ENCODE peak calls at places on chromosome 22, in eight cellular contexts. X is NT2/D1; R is right atrium auricular region; W is CD8-positive, alpha-beta memory T cell; I is spleen; F is foreskin keratinocyte; O is neural progenitor cell; J is small intestine. V is an unnamed sample.

GRCh38 chr22:23068096-23068831 is 2.1 kb upstream of the GNAZ start:
- DNase-seq in X (no peak), R (no peak), W (no peak), I (peak; percentile 58), F (no peak), O (no peak), J (no peak), V (no peak)

GRCh38 chr22:47053013-47053864 is 290.8 kb downstream of the TBC1D22A start:
- DNase-seq in X (no peak), R (no peak), W (no peak), I (peak; percentile 70), F (no peak), O (no peak), J (no peak), V (no peak)

GRCh38 chr22:42287174-42287890 is 16.9 kb upstream of the TCF20 start:
- DNase-seq in X (no peak), R (no peak), W (no peak), I (no peak), F (no peak), O (no peak), J (no peak), V (no peak)

GRCh38 chr22:46290121-46290842 is 6.4 kb upstream of the GTSE1 start:
- DNase-seq in X (no peak), R (no peak), W (no peak), I (peak; percentile 77), F (no peak), O (no peak), J (no peak), V (no peak)

GRCh38 chr22:36221799-36222751 is 17.3 kb downstream of the APOL2 start:
- DNase-seq in X (peak; percentile 35), R (no peak), W (peak; percentile 13), I (peak; percentile 85), F (no peak), O (peak; percentile 81), J (peak; percentile 68), V (peak; percentile 37)

GRCh38 chr22:17117400-17117799 is 3.8 kb downstream of the TMEM121B start:
- DNase-seq in X (no peak), R (no peak), W (no peak), I (peak; percentile 80), F (no peak), O (no peak), J (no peak), V (no peak)

GRCh38 chr22:20805972-20806471 is 32.1 kb downstream of the SERPIND1 start:
- DNase-seq in X (peak; percentile 16), R (no peak), W (no peak), I (no peak), F (no peak), O (no peak), J (no peak), V (no peak)

GRCh38 chr22:31681625-31682345 is 19.8 kb upstream of the PISD start:
- DNase-seq in X (no peak), R (no peak), W (no peak), I (no peak), F (no peak), O (no peak), J (no peak), V (no peak)

GRCh38 chr22:46416537-46417267 is 81.2 kb downstream of the TRMU start:
- DNase-seq in X (no peak), R (no peak), W (no peak), I (no peak), F (no peak), O (no peak), J (no peak), V (no peak)

GRCh38 chr22:46139895-46140350 is 10.4 kb upstream of the PPARA start:
- DNase-seq in X (no peak), R (no peak), W (no peak), I (peak; percentile 67), F (no peak), O (no peak), J (no peak), V (no peak)

GRCh38 chr22:41831383-41831782 is 1.5 kb upstream of the SREBF2 start:
- DNase-seq in X (no peak), R (no peak), W (no peak), I (no peak), F (no peak), O (no peak), J (no peak), V (no peak)

GRCh38 chr22:46433318-46433717 is 97.8 kb downstream of the TRMU start:
- DNase-seq in X (no peak), R (no peak), W (no peak), I (peak; percentile 82), F (no peak), O (no peak), J (no peak), V (no peak)

GRCh38 chr22:46062232-46062615 is 85.3 kb upstream of the WNT7B start:
- DNase-seq in X (no peak), R (no peak), W (no peak), I (no peak), F (no peak), O (no peak), J (no peak), V (no peak)

GRCh38 chr22:23058481-23059336 is 11.6 kb upstream of the GNAZ start:
- DNase-seq in X (no peak), R (peak; percentile 47), W (no peak), I (peak; percentile 48), F (no peak), O (no peak), J (no peak), V (no peak)

GRCh38 chr22:24827305-24827704 is 21.3 kb downstream of the SGSM1 start:
- DNase-seq in X (no peak), R (no peak), W (no peak), I (peak; percentile 65), F (no peak), O (no peak), J (peak; percentile 64), V (no peak)

GRCh38 chr22:18998998-18999397 is 62.9 kb upstream of the PRODH start:
- DNase-seq in X (no peak), R (no peak), W (no peak), I (no peak), F (no peak), O (peak; percentile 80), J (no peak), V (no peak)

GRCh38 chr22:16958475-16958874 is 49.5 kb downstream of the GAB4 start:
- DNase-seq in X (no peak), R (no peak), W (no peak), I (no peak), F (no peak), O (no peak), J (no peak), V (no peak)

GRCh38 chr22:36212896-36213295 is 11.3 kb upstream of the APOL4 start:
- DNase-seq in X (no peak), R (no peak), W (no peak), I (no peak), F (no peak), O (no peak), J (peak; percentile 69), V (no peak)

GRCh38 chr22:31341386-31342088 is 4.6 kb downstream of the PATZ1 start:
- DNase-seq in X (no peak), R (no peak), W (no peak), I (no peak), F (no peak), O (no peak), J (no peak), V (no peak)

GRCh38 chr22:26579331-26579886 is 10.5 kb downstream of the TPST2 start:
- DNase-seq in X (no peak), R (no peak), W (peak; percentile 67), I (peak; percentile 93), F (no peak), O (no peak), J (peak; percentile 26), V (peak; percentile 47)

GRCh38 chr22:26577081-26577480 is 12.9 kb downstream of the TPST2 start:
- DNase-seq in X (no peak), R (no peak), W (no peak), I (peak; percentile 31), F (no peak), O (no peak), J (no peak), V (no peak)

GRCh38 chr22:26574001-26574723 is 15.8 kb downstream of the TPST2 start:
- DNase-seq in X (no peak), R (no peak), W (no peak), I (peak; percentile 20), F (no peak), O (no peak), J (no peak), V (no peak)

GRCh38 chr22:26573026-26573662 is 16.8 kb downstream of the TPST2 start:
- DNase-seq in X (no peak), R (peak; percentile 79), W (no peak), I (peak; percentile 91), F (no peak), O (no peak), J (peak; percentile 63), V (no peak)

GRCh38 chr22:26576026-26576680 is 13.8 kb downstream of the TPST2 start:
- DNase-seq in X (no peak), R (no peak), W (no peak), I (peak; percentile 15), F (no peak), O (no peak), J (no peak), V (no peak)
- H3K4me1 ChIP-seq in X (peaks cover 3% of the 10 kb centered on the region), R (peaks cover 45% of the 10 kb centered on the region), W (peaks cover 55% of the 10 kb centered on the region), I (peaks cover 94% of the 10 kb centered on the region), F (no peaks in the 10 kb centered on the region), O (peaks cover 13% of the 10 kb centered on the region), J (peaks cover 2% of the 10 kb centered on the region), V (peaks cover 49% of the 10 kb centered on the region)

GRCh38 chr22:29313126-29314071 is 2.1 kb downstream of the RASL10A start:
- DNase-seq in X (no peak), R (no peak), W (no peak), I (peak; percentile 75), F (no peak), O (peak; percentile 68), J (peak; percentile 54), V (no peak)

GRCh38 chr22:29314074-29314473 is 1.4 kb downstream of the RASL10A start:
- DNase-seq in X (no peak), R (no peak), W (no peak), I (peak; percentile 37), F (no peak), O (no peak), J (peak; percentile 70), V (no peak)

GRCh38 chr22:29316429-29316828 is 932 bp upstream of the RASL10A start:
- DNase-seq in X (no peak), R (no peak), W (no peak), I (peak; percentile 60), F (no peak), O (no peak), J (no peak), V (no peak)

GRCh38 chr22:29315286-29316195 is at the start of gene RASL10A:
- DNase-seq in X (no peak), R (no peak), W (no peak), I (peak; percentile 66), F (no peak), O (peak; percentile 69), J (no peak), V (no peak)

GRCh38 chr22:29314537-29315285 is 786 bp downstream of the RASL10A start:
- DNase-seq in X (no peak), R (no peak), W (no peak), I (peak; percentile 69), F (no peak), O (peak; percentile 42), J (peak; percentile 32), V (no peak)
- H3K27me3 ChIP-seq in X (peaks cover 34% of the 10 kb centered on the region), R (peaks cover 18% of the 10 kb centered on the region), W (peaks cover 18% of the 10 kb centered on the region), I (no peaks in the 10 kb centered on the region), F (peaks cover 50% of the 10 kb centered on the region), O (peaks cover 62% of the 10 kb centered on the region), J (peaks cover 19% of the 10 kb centered on the region), V (peaks cover 26% of the 10 kb centered on the region)

GRCh38 chr22:37549704-37550059 is 10.6 kb upstream of the CDC42EP1 start:
- DNase-seq in X (no peak), R (no peak), W (no peak), I (no peak), F (no peak), O (peak; percentile 40), J (no peak), V (no peak)
- H3K4me1 ChIP-seq in X (peaks cover 19% of the 10 kb centered on the region), R (peaks cover 80% of the 10 kb centered on the region), W (peaks cover 10% of the 10 kb centered on the region), I (peaks cover 70% of the 10 kb centered on the region), F (peaks cover 13% of the 10 kb centered on the region), O (peaks cover 54% of the 10 kb centered on the region), J (no peaks in the 10 kb centered on the region), V (peaks cover 11% of the 10 kb centered on the region)

GRCh38 chr22:39820266-39820665 is 73.3 kb downstream of the ENTHD1 start:
- DNase-seq in X (no peak), R (no peak), W (no peak), I (no peak), F (peak; percentile 32), O (no peak), J (no peak), V (no peak)
- H3K27me3 ChIP-seq in X (no peaks in the 10 kb centered on the region), R (no peaks in the 10 kb centered on the region), W (no peaks in the 10 kb centered on the region), I (no peaks in the 10 kb centered on the region), F (no peaks in the 10 kb centered on the region), O (no peaks in the 10 kb centered on the region), J (peaks cover 5% of the 10 kb centered on the region), V (no peaks in the 10 kb centered on the region)